ENCODE peak calls at places on chromosomes 6 and 20, in five cellular contexts. F is AG04450, A is mucosa of gallbladder, S is endodermal cell, R is Right ventricle myocardium superior. Q is an unnamed sample.

GRCh38 chr20:49999329-49999728 is 16.5 kb downstream of the SNAI1 start:
- DNase-seq in A (no peak), R (no peak), S (no peak), F (no peak), Q (no peak)

GRCh38 chr6:3229566-3230274 is 2.3 kb upstream of the TUBB2B start:
- DNase-seq in F (no peak), R (no peak), S (peak; percentile 92), A (no peak), Q (peak; percentile 79)

GRCh38 chr6:80932364-80932763 is 820.1 kb downstream of the TENT5A start:
- DNase-seq in S (no peak), A (no peak), R (no peak), F (peak; percentile 26), Q (no peak)

GRCh38 chr20:63679799-63680305 is 16.6 kb upstream of the TNFRSF6B start:
- DNase-seq in S (no peak), R (no peak), A (no peak), F (no peak), Q (no peak)

GRCh38 chr20:47544240-47544639 is 42.6 kb downstream of the NCOA3 start:
- DNase-seq in A (no peak), R (no peak), F (no peak), S (no peak), Q (peak; percentile 71)

GRCh38 chr20:58107533-58107932 is 120.9 kb downstream of the ANKRD60 start:
- DNase-seq in S (no peak), R (no peak), F (no peak), A (no peak), Q (no peak)

GRCh38 chr20:37257993-37258392 is 3.6 kb downstream of the GHRH start:
- DNase-seq in F (no peak), R (no peak), S (peak; percentile 80), A (no peak), Q (peak; percentile 80)

GRCh38 chr6:125114248-125114858 is 39.2 kb upstream of the TPD52L1 start:
- DNase-seq in A (peak; percentile 59), S (no peak), R (no peak), F (no peak), Q (no peak)

GRCh38 chr20:34111057-34111711 is 859 bp downstream of the EIF2S2 start:
- DNase-seq in R (no peak), F (no peak), S (no peak), A (no peak), Q (no peak)

GRCh38 chr6:15968519-15968918 is 160.4 kb upstream of the MYLIP start:
- DNase-seq in R (no peak), A (no peak), S (no peak), F (no peak), Q (no peak)

GRCh38 chr20:34249291-34249690 is 8.1 kb downstream of the ASIP start:
- DNase-seq in R (no peak), A (no peak), F (peak; percentile 21), S (no peak), Q (no peak)

GRCh38 chr20:24798930-24799705 is 150.0 kb upstream of the CST7 start:
- DNase-seq in S (no peak), A (no peak), F (no peak), R (no peak), Q (no peak)

GRCh38 chr6:111662794-111663231 is 57.1 kb upstream of the TRAF3IP2 start:
- DNase-seq in A (no peak), S (no peak), R (no peak), F (no peak), Q (no peak)

GRCh38 chr6:163814494-163815364 is 400.2 kb downstream of the QKI start:
- DNase-seq in A (no peak), R (no peak), F (no peak), S (no peak), Q (no peak)

GRCh38 chr6:30260036-30260504 is 46.9 kb upstream of the TRIM26 start:
- DNase-seq in R (no peak), F (no peak), A (no peak), S (peak; percentile 68), Q (no peak)

GRCh38 chr6:168314948-168315347 is 4.6 kb downstream of the DACT2 start:
- DNase-seq in A (peak; percentile 36), R (peak; percentile 57), F (no peak), S (peak; percentile 54), Q (peak; percentile 74)

GRCh38 chr6:25706314-25707014 is 48.1 kb upstream of the SLC17A4 start:
- DNase-seq in F (no peak), S (no peak), R (peak; percentile 51), A (no peak), Q (no peak)

GRCh38 chr6:4271761-4272505 is 136.6 kb upstream of the ECI2 start:
- DNase-seq in S (peak; percentile 22), A (no peak), R (no peak), F (no peak), Q (no peak)

GRCh38 chr6:11275598-11275997 is 43.1 kb upstream of the NEDD9 start:
- DNase-seq in S (no peak), F (no peak), R (no peak), A (peak; percentile 54), Q (no peak)

GRCh38 chr6:119147101-119148053 is 68.9 kb upstream of the FAM184A start:
- DNase-seq in A (peak; percentile 88), R (peak; percentile 52), S (no peak), F (peak; percentile 92), Q (peak; percentile 93)

GRCh38 chr6:148342146-148343027 is at the start of gene SASH1:
- DNase-seq in A (peak; percentile 43), R (peak; percentile 82), S (peak; percentile 92), F (peak; percentile 38), Q (peak; percentile 91)

GRCh38 chr6:122869437-122870024 is 80.5 kb downstream of the SMPDL3A start:
- DNase-seq in A (peak; percentile 17), S (peak; percentile 71), R (no peak), F (peak; percentile 8), Q (peak; percentile 66)

GRCh38 chr6:149060985-149061760 is 256.3 kb upstream of the TAB2 start:
- DNase-seq in F (peak; percentile 67), S (no peak), R (no peak), A (peak; percentile 39), Q (no peak)

GRCh38 chr6:17417817-17418216 is 24.4 kb downstream of the CAP2 start:
- DNase-seq in S (peak; percentile 91), A (no peak), F (peak; percentile 75), R (no peak), Q (peak; percentile 96)

GRCh38 chr20:60565093-60565492 is 606.9 kb downstream of the CDH26 start:
- DNase-seq in R (no peak), F (no peak), S (no peak), A (no peak), Q (no peak)

GRCh38 chr6:149284904-149285303 is 32.6 kb upstream of the TAB2 start:
- DNase-seq in R (no peak), F (no peak), A (no peak), S (no peak), Q (no peak)

GRCh38 chr6:15427360-15428070 is 181.6 kb downstream of the JARID2 start:
- DNase-seq in S (peak; percentile 47), R (no peak), F (no peak), A (no peak), Q (peak; percentile 38)

Q was measured in islet precursor cell.